ENCODE peak calls at places on chromosomes 11 and 22, in four cellular contexts. One of them, this sample, is unnamed.

GRCh38 chr11:34750692-34751405 is 130.0 kb downstream of the EHF start:
- DNase-seq in GM12878: no peak
- DNase-seq in HL-60: no peak
- DNase-seq in K562: no peak
- DNase-seq in this sample: no peak

GRCh38 chr11:46920709-46921108 is 2.4 kb upstream of the LRP4 start:
- DNase-seq in GM12878: no peak
- DNase-seq in HL-60: no peak
- DNase-seq in K562: no peak
- DNase-seq in this sample: no peak

GRCh38 chr11:118924591-118925585 is 838 bp downstream of the BCL9L start:
- DNase-seq in GM12878: no peak
- DNase-seq in HL-60: peak
- DNase-seq in K562: peak
- DNase-seq in this sample: peak

GRCh38 chr22:26501996-26502395 is 10.3 kb downstream of the TFIP11 start:
- DNase-seq in GM12878: no peak
- DNase-seq in HL-60: no peak
- DNase-seq in K562: no peak
- DNase-seq in this sample: no peak

GRCh38 chr11:18710545-18710944 is 12.0 kb downstream of the TMEM86A start:
- DNase-seq in GM12878: no peak
- DNase-seq in HL-60: no peak
- DNase-seq in K562: no peak
- DNase-seq in this sample: no peak

GRCh38 chr22:26617251-26618199 is at the start of gene CRYBB1:
- DNase-seq in GM12878: no peak
- DNase-seq in HL-60: peak
- DNase-seq in K562: peak
- DNase-seq in this sample: no peak

GRCh38 chr11:113267536-113267935 is 46.8 kb upstream of the TTC12 start:
- DNase-seq in GM12878: no peak
- DNase-seq in HL-60: no peak
- DNase-seq in K562: no peak
- DNase-seq in this sample: no peak

GRCh38 chr11:116300252-116300651 is 472.5 kb downstream of the BUD13 start:
- DNase-seq in GM12878: no peak
- DNase-seq in HL-60: no peak
- DNase-seq in K562: no peak
- DNase-seq in this sample: no peak

GRCh38 chr11:61544466-61544865 is 35.9 kb downstream of the LRRC10B start:
- DNase-seq in GM12878: no peak
- DNase-seq in HL-60: no peak
- DNase-seq in K562: no peak
- DNase-seq in this sample: no peak

GRCh38 chr22:20433191-20433590 is 4.4 kb downstream of the SCARF2 start:
- DNase-seq in GM12878: no peak
- DNase-seq in HL-60: no peak
- DNase-seq in K562: no peak
- DNase-seq in this sample: no peak

GRCh38 chr22:49360746-49361145 is 466.9 kb downstream of the BRD1 start:
- DNase-seq in GM12878: no peak
- DNase-seq in HL-60: no peak
- DNase-seq in K562: no peak
- DNase-seq in this sample: no peak

GRCh38 chr22:27641049-27641790 is 160.3 kb downstream of the MN1 start:
- DNase-seq in GM12878: no peak
- DNase-seq in HL-60: no peak
- DNase-seq in K562: no peak
- DNase-seq in this sample: no peak

GRCh38 chr22:36326178-36327161 is 61.3 kb downstream of the MYH9 start:
- DNase-seq in GM12878: no peak
- DNase-seq in HL-60: no peak
- DNase-seq in K562: no peak
- DNase-seq in this sample: no peak

GRCh38 chr22:38531251-38531956 is 25.3 kb upstream of the DDX17 start:
- DNase-seq in GM12878: no peak
- DNase-seq in HL-60: peak
- DNase-seq in K562: no peak
- DNase-seq in this sample: no peak

GRCh38 chr11:66701432-66702240 is 23.9 kb upstream of the RBM4B start:
- DNase-seq in GM12878: no peak
- DNase-seq in HL-60: peak
- DNase-seq in K562: peak
- DNase-seq in this sample: no peak

GRCh38 chr22:24418786-24419479 is 8.5 kb upstream of the ADORA2A start:
- DNase-seq in GM12878: no peak
- DNase-seq in HL-60: no peak
- DNase-seq in K562: no peak
- DNase-seq in this sample: no peak

GRCh38 chr11:26993965-26994446 is at the start of gene FIBIN:
- DNase-seq in GM12878: no peak
- DNase-seq in HL-60: no peak
- DNase-seq in K562: no peak
- DNase-seq in this sample: no peak

GRCh38 chr11:5123802-5124521 is 14.2 kb downstream of the OR52A5 start:
- DNase-seq in GM12878: peak
- DNase-seq in HL-60: peak
- DNase-seq in K562: peak
- DNase-seq in this sample: no peak

GRCh38 chr22:44828193-44828592 is 75.8 kb downstream of the ARHGAP8 start:
- DNase-seq in GM12878: no peak
- DNase-seq in HL-60: no peak
- DNase-seq in K562: peak
- DNase-seq in this sample: no peak

GRCh38 chr22:37484115-37485005 is 1.8 kb downstream of the MFNG start:
- DNase-seq in GM12878: peak
- DNase-seq in HL-60: peak
- DNase-seq in K562: no peak
- DNase-seq in this sample: peak

GRCh38 chr22:41799486-41800347 is 762 bp upstream of the CCDC134 start:
- DNase-seq in GM12878: no peak
- DNase-seq in HL-60: no peak
- DNase-seq in K562: peak
- DNase-seq in this sample: peak

GRCh38 chr11:9150501-9150900 is 59.1 kb upstream of the SCUBE2 start:
- DNase-seq in GM12878: no peak
- DNase-seq in HL-60: no peak
- DNase-seq in K562: no peak
- DNase-seq in this sample: no peak

GRCh38 chr11:116328851-116329250 is 443.9 kb downstream of the BUD13 start:
- DNase-seq in GM12878: no peak
- DNase-seq in HL-60: no peak
- DNase-seq in K562: no peak
- DNase-seq in this sample: no peak

GRCh38 chr11:88535916-88536547 is 198.5 kb upstream of the CTSC start:
- DNase-seq in GM12878: no peak
- DNase-seq in HL-60: no peak
- DNase-seq in K562: no peak
- DNase-seq in this sample: no peak

GRCh38 chr22:19691721-19692341 is 22.5 kb upstream of the SEPTIN5 start:
- DNase-seq in GM12878: no peak
- DNase-seq in HL-60: no peak
- DNase-seq in K562: peak
- DNase-seq in this sample: no peak

GRCh38 chr11:62755086-62755615 is 1.2 kb upstream of the ZBTB3 start:
- DNase-seq in GM12878: no peak
- DNase-seq in HL-60: no peak
- DNase-seq in K562: no peak
- DNase-seq in this sample: no peak

GRCh38 chr11:62753736-62754603 is at the start of gene ZBTB3:
- DNase-seq in GM12878: peak
- DNase-seq in HL-60: peak
- DNase-seq in K562: peak
- DNase-seq in this sample: peak

GRCh38 chr11:62752177-62752785 is 1.7 kb downstream of the ZBTB3 start:
- DNase-seq in GM12878: no peak
- DNase-seq in HL-60: no peak
- DNase-seq in K562: no peak
- DNase-seq in this sample: no peak

GRCh38 chr11:62757846-62758788 is 3.3 kb upstream of the POLR2G start:
- DNase-seq in GM12878: no peak
- DNase-seq in HL-60: no peak
- DNase-seq in K562: no peak
- DNase-seq in this sample: no peak

DNA sequence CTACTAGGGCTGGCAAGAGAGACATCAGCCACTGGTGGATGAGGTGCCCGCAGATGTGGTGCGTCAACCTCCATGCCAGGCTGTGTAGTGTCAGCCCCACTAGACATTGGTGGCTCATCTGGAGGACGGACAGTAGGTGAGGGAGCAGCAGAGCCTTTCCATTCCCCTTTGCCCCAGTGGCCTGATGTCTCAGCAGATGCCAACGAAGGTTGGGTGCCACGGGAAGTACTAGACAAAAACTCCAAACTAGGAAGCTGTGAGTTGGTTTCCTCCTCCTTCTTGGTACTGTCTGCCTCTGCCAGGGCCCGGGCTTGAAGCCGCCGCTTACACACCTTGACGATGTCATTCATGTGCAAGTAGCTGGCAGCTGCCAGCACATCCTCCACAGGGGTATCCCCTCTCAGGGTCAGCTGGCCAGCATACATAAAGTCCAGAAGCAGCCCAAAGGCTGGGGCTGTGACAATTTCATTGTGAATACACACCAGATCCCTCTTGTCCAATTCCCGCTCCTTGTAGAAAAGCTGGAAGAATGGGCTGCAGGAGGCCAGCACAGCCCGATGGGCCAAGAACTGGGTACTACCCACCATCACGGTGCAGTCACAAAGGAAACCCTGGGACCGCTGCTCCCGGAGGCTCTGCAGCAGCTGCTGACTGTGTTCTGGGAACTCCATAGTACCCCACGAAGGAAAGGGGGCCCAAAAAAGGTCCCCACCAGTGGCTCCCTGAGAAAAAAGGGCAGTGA is 795 bp downstream of the ZBTB3 start:
- DNase-seq in GM12878: no peak
- DNase-seq in HL-60: no peak
- DNase-seq in K562: no peak
- DNase-seq in this sample: no peak
- TF ChIP-seq SPI1 in GM12878: no peak
- TF ChIP-seq SPI1 in HL-60: no peak
- TF ChIP-seq SPI1 in K562: no peak
- TF ChIP-seq SPI1 in this sample: no peak

GRCh38 chr11:112249871-112250590 is 10.6 kb downstream of the PLET1 start:
- DNase-seq in GM12878: no peak
- DNase-seq in HL-60: no peak
- DNase-seq in K562: no peak
- DNase-seq in this sample: no peak

GRCh38 chr11:112253605-112254242 is 6.9 kb downstream of the PLET1 start:
- DNase-seq in GM12878: no peak
- DNase-seq in HL-60: no peak
- DNase-seq in K562: no peak
- DNase-seq in this sample: no peak

GRCh38 chr11:112260490-112260889 is at the start of gene PLET1:
- DNase-seq in GM12878: no peak
- DNase-seq in HL-60: no peak
- DNase-seq in K562: no peak
- DNase-seq in this sample: no peak

GRCh38 chr11:112255075-112255739 is 5.5 kb downstream of the PLET1 start:
- DNase-seq in GM12878: no peak
- DNase-seq in HL-60: no peak
- DNase-seq in K562: peak
- DNase-seq in this sample: no peak
- TF ChIP-seq SPI1 in GM12878: no peak
- TF ChIP-seq SPI1 in HL-60: no peak
- TF ChIP-seq SPI1 in K562: no peak
- TF ChIP-seq SPI1 in this sample: no peak

DNA sequence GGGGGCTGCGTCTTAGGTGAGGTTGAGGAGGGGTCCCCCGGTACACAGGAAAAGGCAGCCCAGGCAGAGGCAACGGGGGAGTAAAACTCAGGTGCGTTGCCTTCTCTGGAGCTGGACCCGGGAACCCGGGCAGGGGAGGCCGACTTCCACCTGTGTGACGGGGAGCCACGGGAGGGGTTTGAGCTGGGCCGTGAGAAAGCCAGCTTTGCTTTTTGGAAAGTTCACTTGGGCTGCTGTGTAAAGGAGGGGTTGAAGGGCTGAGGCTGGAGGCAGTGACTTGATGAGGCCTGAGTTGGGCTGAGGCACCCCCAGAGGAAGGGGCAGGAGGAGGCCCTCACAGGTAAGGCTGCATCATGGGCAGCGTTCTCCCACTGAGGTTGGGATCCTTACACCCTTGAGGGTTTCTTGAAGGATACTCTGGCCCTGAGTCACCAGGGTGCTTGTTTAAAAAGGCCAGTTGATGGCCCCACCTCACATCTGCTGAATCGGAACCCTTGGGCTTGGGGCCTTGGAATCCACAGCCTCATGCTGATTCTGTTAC is 47.2 kb downstream of the CHRDL2 start:
- DNase-seq in GM12878: no peak
- DNase-seq in HL-60: no peak
- DNase-seq in K562: no peak
- DNase-seq in this sample: no peak
- TF ChIP-seq SPI1 in GM12878: no peak
- TF ChIP-seq SPI1 in HL-60: no peak
- TF ChIP-seq SPI1 in K562: no peak
- TF ChIP-seq SPI1 in this sample: no peak

DNA sequence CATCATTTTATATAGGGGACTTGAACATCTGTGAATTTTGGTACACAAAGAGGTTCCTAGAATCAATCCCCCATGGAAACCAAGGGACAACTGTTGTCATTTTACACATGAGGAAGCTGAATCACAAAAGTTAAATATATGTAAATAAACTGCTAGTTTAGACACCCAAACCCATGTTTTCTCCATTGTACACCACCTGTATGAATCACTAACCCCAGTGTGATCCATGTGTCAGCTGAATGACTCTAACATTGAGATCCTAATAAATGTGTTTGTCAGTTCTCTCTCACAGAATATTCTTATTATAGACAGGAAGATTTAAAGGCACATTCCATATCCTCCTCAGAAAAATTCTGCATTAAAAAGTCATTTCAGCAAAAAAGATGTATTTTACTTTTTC is 83.3 kb downstream of the ATG16L2 start:
- DNase-seq in GM12878: no peak
- DNase-seq in HL-60: no peak
- DNase-seq in K562: no peak
- DNase-seq in this sample: no peak
- TF ChIP-seq SPI1 in GM12878: no peak
- TF ChIP-seq SPI1 in HL-60: no peak
- TF ChIP-seq SPI1 in K562: no peak
- TF ChIP-seq SPI1 in this sample: no peak